ENCODE peak calls at places on chromosome 7, in five cellular contexts. One of them, this sample, is unnamed.

GRCh38 chr7:130733866-130734524 is at the start of gene KLF14:
- DNase-seq in BJ: no peak
- DNase-seq in fibroblast of villous mesenchyme: peak
- DNase-seq in MCF 10A: no peak
- DNase-seq in nephron progenitor cell: peak
- DNase-seq in this sample: no peak

GRCh38 chr7:129952164-129952652 is 552 bp downstream of the UBE2H start:
- DNase-seq in BJ: no peak
- DNase-seq in fibroblast of villous mesenchyme: peak
- DNase-seq in MCF 10A: peak
- DNase-seq in nephron progenitor cell: no peak
- DNase-seq in this sample: no peak

GRCh38 chr7:108014747-108015682 is 12.1 kb upstream of the LAMB1 start:
- DNase-seq in BJ: no peak
- DNase-seq in fibroblast of villous mesenchyme: peak
- DNase-seq in MCF 10A: peak
- DNase-seq in nephron progenitor cell: no peak
- DNase-seq in this sample: no peak

GRCh38 chr7:55018361-55019328 is at the start of gene EGFR:
- DNase-seq in BJ: peak
- DNase-seq in fibroblast of villous mesenchyme: peak
- DNase-seq in MCF 10A: peak
- DNase-seq in nephron progenitor cell: peak
- DNase-seq in this sample: peak

GRCh38 chr7:2802504-2803341 is 41.4 kb downstream of the GNA12 start:
- DNase-seq in BJ: no peak
- DNase-seq in fibroblast of villous mesenchyme: peak
- DNase-seq in MCF 10A: peak
- DNase-seq in nephron progenitor cell: no peak
- DNase-seq in this sample: no peak

GRCh38 chr7:28615091-28615490 is 202.8 kb downstream of the CREB5 start:
- DNase-seq in BJ: no peak
- DNase-seq in fibroblast of villous mesenchyme: no peak
- DNase-seq in MCF 10A: no peak
- DNase-seq in nephron progenitor cell: no peak
- DNase-seq in this sample: no peak

GRCh38 chr7:139734395-139734794 is 43.4 kb downstream of the HIPK2 start:
- DNase-seq in BJ: no peak
- DNase-seq in fibroblast of villous mesenchyme: peak
- DNase-seq in MCF 10A: peak
- DNase-seq in nephron progenitor cell: no peak
- DNase-seq in this sample: no peak

GRCh38 chr7:39130740-39131538 is 153.2 kb downstream of the POU6F2 start:
- DNase-seq in BJ: no peak
- DNase-seq in fibroblast of villous mesenchyme: no peak
- DNase-seq in MCF 10A: no peak
- DNase-seq in nephron progenitor cell: no peak
- DNase-seq in this sample: no peak

GRCh38 chr7:137443616-137444015 is 100.1 kb upstream of the PTN start:
- DNase-seq in BJ: no peak
- DNase-seq in fibroblast of villous mesenchyme: peak
- DNase-seq in MCF 10A: peak
- DNase-seq in nephron progenitor cell: no peak
- DNase-seq in this sample: no peak

GRCh38 chr7:90769036-90769435 is 172.9 kb downstream of the CDK14 start:
- DNase-seq in BJ: no peak
- DNase-seq in fibroblast of villous mesenchyme: no peak
- DNase-seq in MCF 10A: no peak
- DNase-seq in nephron progenitor cell: no peak
- DNase-seq in this sample: no peak

GRCh38 chr7:142384508-142384922 is 126.7 kb upstream of the PRSS58 start:
- DNase-seq in BJ: peak
- DNase-seq in fibroblast of villous mesenchyme: peak
- DNase-seq in MCF 10A: peak
- DNase-seq in nephron progenitor cell: no peak
- DNase-seq in this sample: peak

GRCh38 chr7:68542831-68543230 is 1055.4 kb upstream of the AUTS2 start:
- DNase-seq in BJ: no peak
- DNase-seq in fibroblast of villous mesenchyme: no peak
- DNase-seq in MCF 10A: no peak
- DNase-seq in nephron progenitor cell: no peak
- DNase-seq in this sample: no peak

GRCh38 chr7:100085515-100085914 is 3.3 kb upstream of the COPS6 start:
- DNase-seq in BJ: no peak
- DNase-seq in fibroblast of villous mesenchyme: peak
- DNase-seq in MCF 10A: no peak
- DNase-seq in nephron progenitor cell: no peak
- DNase-seq in this sample: no peak

GRCh38 chr7:105932835-105933477 is 30.1 kb upstream of the CDHR3 start:
- DNase-seq in BJ: peak
- DNase-seq in fibroblast of villous mesenchyme: peak
- DNase-seq in MCF 10A: peak
- DNase-seq in nephron progenitor cell: no peak
- DNase-seq in this sample: peak

GRCh38 chr7:138797715-138798320 is at the start of the genes ATP6V0A4 and TMEM213:
- DNase-seq in BJ: no peak
- DNase-seq in fibroblast of villous mesenchyme: no peak
- DNase-seq in MCF 10A: no peak
- DNase-seq in nephron progenitor cell: no peak
- DNase-seq in this sample: no peak

GRCh38 chr7:30886608-30887011 is 25.0 kb upstream of the AQP1 start:
- DNase-seq in BJ: peak
- DNase-seq in fibroblast of villous mesenchyme: peak
- DNase-seq in MCF 10A: no peak
- DNase-seq in nephron progenitor cell: no peak
- DNase-seq in this sample: peak

GRCh38 chr7:47374538-47374937 is 207.4 kb downstream of the TNS3 start:
- DNase-seq in BJ: no peak
- DNase-seq in fibroblast of villous mesenchyme: no peak
- DNase-seq in MCF 10A: no peak
- DNase-seq in nephron progenitor cell: no peak
- DNase-seq in this sample: no peak

GRCh38 chr7:42315631-42316030 is 78.6 kb upstream of the GLI3 start:
- DNase-seq in BJ: peak
- DNase-seq in fibroblast of villous mesenchyme: peak
- DNase-seq in MCF 10A: peak
- DNase-seq in nephron progenitor cell: no peak
- DNase-seq in this sample: no peak

GRCh38 chr7:81114682-81115081 is 195.8 kb upstream of the SEMA3C start:
- DNase-seq in BJ: no peak
- DNase-seq in fibroblast of villous mesenchyme: peak
- DNase-seq in MCF 10A: no peak
- DNase-seq in nephron progenitor cell: no peak
- DNase-seq in this sample: no peak

GRCh38 chr7:128116740-128117139 is 85.5 kb upstream of the LRRC4 start:
- DNase-seq in BJ: no peak
- DNase-seq in fibroblast of villous mesenchyme: no peak
- DNase-seq in MCF 10A: no peak
- DNase-seq in nephron progenitor cell: no peak
- DNase-seq in this sample: no peak

GRCh38 chr7:127154958-127155357 is 97.8 kb downstream of the GRM8 start:
- DNase-seq in BJ: no peak
- DNase-seq in fibroblast of villous mesenchyme: no peak
- DNase-seq in MCF 10A: no peak
- DNase-seq in nephron progenitor cell: no peak
- DNase-seq in this sample: no peak

GRCh38 chr7:6489612-6490011 is 41.9 kb upstream of the DAGLB start:
- DNase-seq in BJ: no peak
- DNase-seq in fibroblast of villous mesenchyme: no peak
- DNase-seq in MCF 10A: no peak
- DNase-seq in nephron progenitor cell: no peak
- DNase-seq in this sample: no peak

GRCh38 chr7:37289347-37289746 is 159.3 kb downstream of the ELMO1 start:
- DNase-seq in BJ: no peak
- DNase-seq in fibroblast of villous mesenchyme: no peak
- DNase-seq in MCF 10A: no peak
- DNase-seq in nephron progenitor cell: no peak
- DNase-seq in this sample: no peak

GRCh38 chr7:5243295-5243694 is 39.4 kb upstream of the SLC29A4 start:
- DNase-seq in BJ: no peak
- DNase-seq in fibroblast of villous mesenchyme: no peak
- DNase-seq in MCF 10A: no peak
- DNase-seq in nephron progenitor cell: no peak
- DNase-seq in this sample: no peak

GRCh38 chr7:129343099-129343700 is 91.0 kb upstream of the STRIP2 start:
- DNase-seq in BJ: no peak
- DNase-seq in fibroblast of villous mesenchyme: peak
- DNase-seq in MCF 10A: peak
- DNase-seq in nephron progenitor cell: no peak
- DNase-seq in this sample: peak

GRCh38 chr7:29807179-29807841 is 1.0 kb downstream of the WIPF3 start:
- DNase-seq in BJ: no peak
- DNase-seq in fibroblast of villous mesenchyme: no peak
- DNase-seq in MCF 10A: no peak
- DNase-seq in nephron progenitor cell: peak
- DNase-seq in this sample: no peak

GRCh38 chr7:69550991-69551390 is 47.3 kb upstream of the AUTS2 start:
- DNase-seq in BJ: no peak
- DNase-seq in fibroblast of villous mesenchyme: no peak
- DNase-seq in MCF 10A: no peak
- DNase-seq in nephron progenitor cell: no peak
- DNase-seq in this sample: no peak

GRCh38 chr7:92635538-92635937 is 45.3 kb upstream of the FAM133B start:
- DNase-seq in BJ: no peak
- DNase-seq in fibroblast of villous mesenchyme: no peak
- DNase-seq in MCF 10A: no peak
- DNase-seq in nephron progenitor cell: no peak
- DNase-seq in this sample: no peak

GRCh38 chr7:16773884-16774283 is 20.3 kb downstream of the TSPAN13 start:
- DNase-seq in BJ: no peak
- DNase-seq in fibroblast of villous mesenchyme: no peak
- DNase-seq in MCF 10A: no peak
- DNase-seq in nephron progenitor cell: no peak
- DNase-seq in this sample: no peak

DNA sequence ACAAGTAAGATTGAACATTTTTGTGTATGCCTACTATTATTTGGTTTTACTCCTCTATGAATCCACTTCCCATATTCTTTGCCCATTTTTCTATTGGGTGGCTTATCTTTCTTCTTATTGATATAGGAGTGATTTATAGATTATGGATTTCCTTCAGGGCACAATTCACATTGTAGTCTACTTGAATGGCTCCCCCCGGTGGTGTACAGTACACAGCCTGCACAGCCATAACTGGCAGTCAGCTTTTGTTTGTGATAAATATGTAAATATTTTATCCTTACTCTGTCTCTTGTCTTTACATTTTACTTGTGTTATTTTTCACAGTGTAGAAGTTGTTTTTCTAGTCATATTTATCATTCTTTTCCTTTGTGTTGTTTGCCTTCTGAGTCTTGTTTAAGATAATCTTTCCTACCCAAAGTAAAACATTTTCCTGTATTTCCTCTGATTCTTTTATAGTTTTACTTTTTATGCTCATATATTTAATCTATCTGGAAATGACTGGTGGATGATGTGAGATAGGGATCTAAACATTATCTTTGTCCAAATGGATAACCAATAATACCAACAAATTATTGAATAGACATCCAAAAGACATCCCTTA is 23.9 kb upstream of the CALD1 start:
- DNase-seq in BJ: no peak
- DNase-seq in fibroblast of villous mesenchyme: peak
- DNase-seq in MCF 10A: peak
- DNase-seq in nephron progenitor cell: peak
- DNase-seq in this sample: no peak
- TF ChIP-seq CTCF in BJ: peak
- TF ChIP-seq CTCF in fibroblast of villous mesenchyme: peak
- TF ChIP-seq CTCF in MCF 10A: peak
- TF ChIP-seq CTCF in nephron progenitor cell: peak
- TF ChIP-seq CTCF in this sample: peak

GRCh38 chr7:94064541-94065191 is 60.5 kb upstream of the BET1 start:
- DNase-seq in BJ: no peak
- DNase-seq in fibroblast of villous mesenchyme: peak
- DNase-seq in MCF 10A: no peak
- DNase-seq in nephron progenitor cell: no peak
- DNase-seq in this sample: no peak
- TF ChIP-seq CTCF in BJ: no peak
- TF ChIP-seq CTCF in fibroblast of villous mesenchyme: no peak
- TF ChIP-seq CTCF in MCF 10A: no peak
- TF ChIP-seq CTCF in nephron progenitor cell: no peak
- TF ChIP-seq CTCF in this sample: no peak

GRCh38 chr7:73433924-73434700 is 534 bp downstream of the FZD9 start:
- DNase-seq in BJ: no peak
- DNase-seq in fibroblast of villous mesenchyme: no peak
- DNase-seq in MCF 10A: no peak
- DNase-seq in nephron progenitor cell: no peak
- DNase-seq in this sample: no peak
- TF ChIP-seq CTCF in BJ: no peak
- TF ChIP-seq CTCF in fibroblast of villous mesenchyme: no peak
- TF ChIP-seq CTCF in MCF 10A: no peak
- TF ChIP-seq CTCF in nephron progenitor cell: no peak
- TF ChIP-seq CTCF in this sample: no peak

DNA sequence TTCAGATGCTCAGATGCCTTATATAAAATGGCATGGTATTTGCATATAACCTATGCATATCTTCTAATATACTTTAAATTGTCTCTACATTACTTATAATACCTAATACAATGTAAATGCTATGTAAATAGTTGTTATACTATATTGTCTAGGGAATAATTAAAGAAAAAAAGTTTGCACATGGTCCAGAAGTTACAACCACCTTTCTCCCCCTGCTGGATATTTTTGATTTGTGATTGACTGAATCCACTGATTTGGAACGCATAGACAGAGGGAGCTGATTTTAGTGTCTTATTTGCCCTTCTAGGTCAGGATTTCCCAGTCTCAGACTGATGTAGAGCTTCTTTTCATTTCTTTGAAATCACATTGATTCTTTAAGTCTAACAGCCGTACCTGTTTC is 31.8 kb downstream of the MDFIC start:
- DNase-seq in BJ: no peak
- DNase-seq in fibroblast of villous mesenchyme: no peak
- DNase-seq in MCF 10A: no peak
- DNase-seq in nephron progenitor cell: no peak
- DNase-seq in this sample: no peak
- TF ChIP-seq CTCF in BJ: no peak
- TF ChIP-seq CTCF in fibroblast of villous mesenchyme: no peak
- TF ChIP-seq CTCF in MCF 10A: no peak
- TF ChIP-seq CTCF in nephron progenitor cell: no peak
- TF ChIP-seq CTCF in this sample: no peak

GRCh38 chr7:27586825-27587224 is 75.9 kb downstream of the HIBADH start:
- DNase-seq in BJ: no peak
- DNase-seq in fibroblast of villous mesenchyme: no peak
- DNase-seq in MCF 10A: no peak
- DNase-seq in nephron progenitor cell: no peak
- DNase-seq in this sample: no peak
- TF ChIP-seq CTCF in BJ: no peak
- TF ChIP-seq CTCF in fibroblast of villous mesenchyme: no peak
- TF ChIP-seq CTCF in MCF 10A: no peak
- TF ChIP-seq CTCF in nephron progenitor cell: no peak
- TF ChIP-seq CTCF in this sample: no peak

GRCh38 chr7:12111461-12112405 is 99.4 kb upstream of the TMEM106B start:
- DNase-seq in BJ: no peak
- DNase-seq in fibroblast of villous mesenchyme: no peak
- DNase-seq in MCF 10A: no peak
- DNase-seq in nephron progenitor cell: peak
- DNase-seq in this sample: no peak
- TF ChIP-seq CTCF in BJ: no peak
- TF ChIP-seq CTCF in fibroblast of villous mesenchyme: no peak
- TF ChIP-seq CTCF in MCF 10A: no peak
- TF ChIP-seq CTCF in nephron progenitor cell: no peak
- TF ChIP-seq CTCF in this sample: no peak